ENCODE peak calls at places on chromosomes 11 and 22, in four cellular contexts. R is breast epithelium, U is heart left ventricle, K is left ventricle myocardium inferior. N is an unnamed sample.
A peak's percentile ranks its signal among the peaks of the same experiment; 100 is the strongest.

GRCh38 chr11:129184581-129184980 is 7.5 kb downstream of the ARHGAP32 start:
- DNase-seq in R (no peak), K (no peak), U (no peak), N (no peak)

GRCh38 chr11:34044664-34045485 is 6.7 kb upstream of the CAPRIN1 start:
- DNase-seq in U (no peak), R (no peak), K (no peak), N (peak; percentile 56)

GRCh38 chr11:120170741-120171261 is 32.9 kb upstream of the TRIM29 start:
- DNase-seq in U (no peak), K (no peak), R (no peak), N (no peak)

GRCh38 chr11:87972133-87972532 is 203.1 kb downstream of the RAB38 start:
- DNase-seq in R (no peak), K (no peak), U (no peak), N (no peak)

GRCh38 chr22:39292002-39292401 is 27.4 kb downstream of the RPL3 start:
- DNase-seq in R (peak; percentile 95), U (no peak), K (no peak), N (no peak)

GRCh38 chr11:121152764-121153163 is 51.7 kb downstream of the TECTA start:
- DNase-seq in K (no peak), R (no peak), U (no peak), N (no peak)

GRCh38 chr22:46519377-46519776 is 18.0 kb downstream of the CELSR1 start:
- DNase-seq in K (no peak), R (no peak), U (no peak), N (no peak)

GRCh38 chr22:47119181-47119580 is 356.7 kb downstream of the TBC1D22A start:
- DNase-seq in K (no peak), R (no peak), U (no peak), N (no peak)

GRCh38 chr22:22761606-22761962 is 117.2 kb downstream of the GGTLC2 start:
- DNase-seq in R (no peak), U (no peak), K (no peak), N (no peak)

GRCh38 chr11:109138200-109138599 is 283.8 kb upstream of the C11orf87 start:
- DNase-seq in U (no peak), K (no peak), R (no peak), N (no peak)

GRCh38 chr11:6052374-6052773 is 21.8 kb upstream of the OR56A1 start:
- DNase-seq in K (no peak), R (no peak), U (no peak), N (no peak)

GRCh38 chr11:124746621-124747243 is 5.3 kb downstream of the VSIG2 start:
- DNase-seq in R (peak; percentile 75), U (peak; percentile 76), K (peak; percentile 70), N (peak; percentile 76)

GRCh38 chr11:31236052-31236652 is 133.4 kb downstream of the DCDC1 start:
- DNase-seq in K (no peak), U (no peak), R (no peak), N (no peak)

GRCh38 chr11:31237819-31238771 is 131.4 kb downstream of the DCDC1 start:
- DNase-seq in K (no peak), U (no peak), R (no peak), N (no peak)

GRCh38 chr11:31233425-31233824 is 136.1 kb downstream of the DCDC1 start:
- DNase-seq in U (no peak), K (no peak), R (no peak), N (no peak)
- TF ChIP-seq CTCF in U (no peak), K (no peak), R (no peak), N (no peak)

GRCh38 chr22:50535113-50535512 is 5.3 kb upstream of the TYMP start:
- DNase-seq in K (no peak), U (no peak), R (no peak), N (no peak)
- H3K4me1 ChIP-seq in K (peaks cover 43% of the 10 kb centered on the region), U (peaks cover 13% of the 10 kb centered on the region), R (no peaks in the 10 kb centered on the region), N (peaks cover 33% of the 10 kb centered on the region)

DNA sequence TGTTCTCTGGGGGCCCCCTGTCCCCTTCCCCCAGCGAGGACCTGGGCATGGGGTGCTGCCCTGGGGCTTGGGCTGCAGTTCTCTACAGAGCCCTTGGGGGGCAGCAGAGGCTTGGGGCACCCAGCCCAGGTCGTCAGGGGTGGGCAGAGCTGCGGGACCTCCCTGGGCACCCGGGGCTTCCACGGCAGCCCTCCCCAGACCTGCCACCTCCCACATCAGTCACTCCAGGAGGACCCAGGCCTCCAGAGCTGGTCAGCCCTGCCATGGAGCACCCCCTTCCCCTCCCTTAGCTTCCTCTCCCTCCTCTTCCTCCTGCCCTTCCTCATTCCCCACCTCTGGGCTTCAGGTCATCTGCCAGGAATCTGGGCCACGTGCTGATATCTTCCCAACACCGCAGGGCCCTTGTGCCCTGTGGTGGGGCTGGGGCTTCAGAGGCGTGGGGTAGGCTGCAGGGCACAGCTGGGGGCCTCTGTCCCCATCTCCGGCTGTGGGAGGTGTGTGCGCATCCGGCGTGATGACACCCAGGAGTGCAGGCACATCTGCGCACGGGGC is 5.8 kb downstream of the TSPAN4 start:
- DNase-seq in R (no peak), K (no peak), U (no peak), N (peak; percentile 68)
- H3K4me3 ChIP-seq in R (peak overlapping the region; percentile 57), K (peak overlapping the region; percentile 66), U (no peak overlapping the region), N (no peak overlapping the region)

DNA sequence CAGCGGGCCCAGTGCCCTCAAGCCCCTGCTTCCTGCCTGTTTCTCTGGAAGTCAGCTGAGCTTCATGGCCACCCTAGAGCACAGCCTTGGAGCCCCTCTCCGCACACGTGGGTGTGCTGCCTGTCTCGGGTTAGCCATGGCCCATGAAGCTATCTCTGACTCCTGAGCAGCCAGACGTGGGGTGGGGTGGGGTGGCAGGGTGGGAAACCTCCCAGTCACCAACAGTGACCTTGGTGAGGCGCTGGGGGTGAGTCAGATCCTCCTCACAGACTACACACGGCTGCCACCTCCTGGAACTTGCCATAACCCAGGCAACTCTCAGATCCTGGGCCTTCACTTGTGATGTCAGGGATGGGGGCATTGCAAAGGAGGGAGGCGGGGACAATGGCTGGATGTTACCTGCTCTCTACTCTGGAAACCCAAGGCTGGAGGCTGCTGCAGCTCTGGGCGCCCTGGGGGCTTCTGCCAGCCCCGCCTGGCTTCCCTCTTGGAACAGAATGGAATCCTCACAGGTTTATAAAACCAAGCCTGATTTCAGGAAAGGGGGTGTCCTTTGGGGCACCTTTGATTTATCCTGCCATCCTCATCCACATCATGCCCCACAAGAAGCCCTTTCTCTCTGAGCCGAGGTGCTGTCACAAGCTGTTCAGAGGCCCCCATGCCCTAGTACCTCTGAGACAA is 88.4 kb downstream of the SNX19 start:
- DNase-seq in U (peak; percentile 63), R (no peak), K (peak; percentile 65), N (peak; percentile 90)
- TF ChIP-seq CTCF in U (peak; percentile 41), R (peak; percentile 35), K (peak; percentile 72), N (peak; percentile 51)

GRCh38 chr11:36407360-36407759 is 102.7 kb downstream of the TRAF6 start:
- DNase-seq in K (no peak), R (no peak), U (no peak), N (no peak)
- H3K4me1 ChIP-seq in K (peaks cover 44% of the 10 kb centered on the region), R (no peaks in the 10 kb centered on the region), U (no peaks in the 10 kb centered on the region), N (peaks cover 6% of the 10 kb centered on the region)

N was measured in adrenal gland.